ENCODE peak calls at places on chromosome 13, in seven cellular contexts. One of them, this sample, is unnamed.

GRCh38 chr13:98575876-98576214 is 1.1 kb downstream of the STK24 start:
- DNase-seq in ascending aorta: no peak
- DNase-seq in cardiac fibroblast: no peak
- DNase-seq in fibroblast of mammary gland: no peak
- DNase-seq in tibial artery: no peak
- DNase-seq in left ventricle myocardium inferior: no peak
- DNase-seq in HCT116: no peak
- DNase-seq in this sample: no peak

GRCh38 chr13:76934671-76935070 is 13.6 kb upstream of the ACOD1 start:
- DNase-seq in left ventricle myocardium inferior: no peak
- DNase-seq in cardiac fibroblast: no peak
- DNase-seq in tibial artery: no peak
- DNase-seq in ascending aorta: no peak
- DNase-seq in fibroblast of mammary gland: no peak
- DNase-seq in HCT116: no peak
- DNase-seq in this sample: no peak

GRCh38 chr13:43159007-43159406 is 135.6 kb downstream of the DNAJC15 start:
- DNase-seq in tibial artery: no peak
- DNase-seq in ascending aorta: no peak
- DNase-seq in left ventricle myocardium inferior: no peak
- DNase-seq in cardiac fibroblast: peak
- DNase-seq in fibroblast of mammary gland: peak
- DNase-seq in HCT116: no peak
- DNase-seq in this sample: no peak

GRCh38 chr13:44934724-44935123 is 54.5 kb downstream of the NUFIP1 start:
- DNase-seq in cardiac fibroblast: peak
- DNase-seq in left ventricle myocardium inferior: no peak
- DNase-seq in tibial artery: no peak
- DNase-seq in fibroblast of mammary gland: peak
- DNase-seq in HCT116: no peak
- DNase-seq in ascending aorta: no peak
- DNase-seq in this sample: peak

GRCh38 chr13:48944221-48944620 is 31.5 kb upstream of the FNDC3A start:
- DNase-seq in HCT116: no peak
- DNase-seq in ascending aorta: no peak
- DNase-seq in tibial artery: no peak
- DNase-seq in left ventricle myocardium inferior: no peak
- DNase-seq in fibroblast of mammary gland: peak
- DNase-seq in cardiac fibroblast: peak
- DNase-seq in this sample: no peak

GRCh38 chr13:40540707-40541044 is 125.8 kb downstream of the FOXO1 start:
- DNase-seq in left ventricle myocardium inferior: no peak
- DNase-seq in ascending aorta: no peak
- DNase-seq in cardiac fibroblast: no peak
- DNase-seq in fibroblast of mammary gland: no peak
- DNase-seq in HCT116: no peak
- DNase-seq in tibial artery: no peak
- DNase-seq in this sample: no peak

GRCh38 chr13:98916403-98916802 is 61.5 kb downstream of the DOCK9 start:
- DNase-seq in ascending aorta: no peak
- DNase-seq in HCT116: no peak
- DNase-seq in cardiac fibroblast: no peak
- DNase-seq in left ventricle myocardium inferior: no peak
- DNase-seq in tibial artery: no peak
- DNase-seq in fibroblast of mammary gland: no peak
- DNase-seq in this sample: no peak

GRCh38 chr13:98206946-98207345 is 29.9 kb upstream of the RNF113B start:
- DNase-seq in ascending aorta: no peak
- DNase-seq in fibroblast of mammary gland: peak
- DNase-seq in HCT116: no peak
- DNase-seq in cardiac fibroblast: peak
- DNase-seq in tibial artery: no peak
- DNase-seq in left ventricle myocardium inferior: no peak
- DNase-seq in this sample: no peak

GRCh38 chr13:99367663-99368448 is 60.7 kb upstream of the GPR183 start:
- DNase-seq in cardiac fibroblast: no peak
- DNase-seq in ascending aorta: no peak
- DNase-seq in left ventricle myocardium inferior: no peak
- DNase-seq in HCT116: no peak
- DNase-seq in fibroblast of mammary gland: no peak
- DNase-seq in tibial artery: no peak
- DNase-seq in this sample: no peak

GRCh38 chr13:41137951-41138350 is 5.3 kb upstream of the KBTBD6 start:
- DNase-seq in ascending aorta: no peak
- DNase-seq in fibroblast of mammary gland: peak
- DNase-seq in left ventricle myocardium inferior: no peak
- DNase-seq in cardiac fibroblast: peak
- DNase-seq in tibial artery: no peak
- DNase-seq in HCT116: no peak
- DNase-seq in this sample: peak

GRCh38 chr13:25489238-25489637 is 117.5 kb downstream of the ATP8A2 start:
- DNase-seq in ascending aorta: no peak
- DNase-seq in HCT116: no peak
- DNase-seq in fibroblast of mammary gland: no peak
- DNase-seq in cardiac fibroblast: no peak
- DNase-seq in tibial artery: no peak
- DNase-seq in left ventricle myocardium inferior: no peak
- DNase-seq in this sample: no peak

GRCh38 chr13:109427148-109427547 is 359.2 kb downstream of the IRS2 start:
- DNase-seq in tibial artery: no peak
- DNase-seq in cardiac fibroblast: no peak
- DNase-seq in ascending aorta: no peak
- DNase-seq in HCT116: no peak
- DNase-seq in fibroblast of mammary gland: peak
- DNase-seq in left ventricle myocardium inferior: no peak
- DNase-seq in this sample: no peak

GRCh38 chr13:108961542-108962125 is 332.2 kb downstream of the MYO16 start:
- DNase-seq in fibroblast of mammary gland: peak
- DNase-seq in cardiac fibroblast: peak
- DNase-seq in left ventricle myocardium inferior: no peak
- DNase-seq in ascending aorta: no peak
- DNase-seq in HCT116: peak
- DNase-seq in tibial artery: no peak
- DNase-seq in this sample: peak

GRCh38 chr13:108917581-108917980 is 288.2 kb downstream of the MYO16 start:
- DNase-seq in fibroblast of mammary gland: peak
- DNase-seq in left ventricle myocardium inferior: no peak
- DNase-seq in ascending aorta: no peak
- DNase-seq in HCT116: no peak
- DNase-seq in cardiac fibroblast: peak
- DNase-seq in tibial artery: no peak
- DNase-seq in this sample: peak

GRCh38 chr13:60267498-60268202 is 103.9 kb upstream of the DIAPH3 start:
- DNase-seq in tibial artery: no peak
- DNase-seq in cardiac fibroblast: peak
- DNase-seq in ascending aorta: no peak
- DNase-seq in fibroblast of mammary gland: no peak
- DNase-seq in left ventricle myocardium inferior: no peak
- DNase-seq in HCT116: no peak
- DNase-seq in this sample: no peak

GRCh38 chr13:26964278-26965057 is 203.9 kb upstream of the GPR12 start:
- DNase-seq in left ventricle myocardium inferior: no peak
- DNase-seq in tibial artery: no peak
- DNase-seq in cardiac fibroblast: peak
- DNase-seq in fibroblast of mammary gland: no peak
- DNase-seq in HCT116: no peak
- DNase-seq in ascending aorta: no peak
- DNase-seq in this sample: no peak

GRCh38 chr13:42333613-42334328 is 61.8 kb downstream of the AKAP11 start:
- DNase-seq in ascending aorta: no peak
- DNase-seq in cardiac fibroblast: peak
- DNase-seq in fibroblast of mammary gland: peak
- DNase-seq in HCT116: no peak
- DNase-seq in left ventricle myocardium inferior: no peak
- DNase-seq in tibial artery: no peak
- DNase-seq in this sample: peak

GRCh38 chr13:31468114-31468902 is 268.5 kb downstream of the B3GLCT start:
- DNase-seq in cardiac fibroblast: no peak
- DNase-seq in tibial artery: no peak
- DNase-seq in fibroblast of mammary gland: no peak
- DNase-seq in left ventricle myocardium inferior: no peak
- DNase-seq in HCT116: no peak
- DNase-seq in ascending aorta: no peak
- DNase-seq in this sample: no peak

GRCh38 chr13:99313473-99313872 is 6.3 kb upstream of the GPR183 start:
- DNase-seq in fibroblast of mammary gland: no peak
- DNase-seq in tibial artery: no peak
- DNase-seq in ascending aorta: no peak
- DNase-seq in cardiac fibroblast: no peak
- DNase-seq in HCT116: no peak
- DNase-seq in left ventricle myocardium inferior: no peak
- DNase-seq in this sample: no peak

GRCh38 chr13:41639955-41640780 is 182.8 kb downstream of the RGCC start:
- DNase-seq in left ventricle myocardium inferior: no peak
- DNase-seq in fibroblast of mammary gland: peak
- DNase-seq in cardiac fibroblast: peak
- DNase-seq in tibial artery: no peak
- DNase-seq in HCT116: no peak
- DNase-seq in ascending aorta: no peak
- DNase-seq in this sample: no peak

GRCh38 chr13:43830481-43830873 is 43.7 kb upstream of the ENOX1 start:
- DNase-seq in fibroblast of mammary gland: peak
- DNase-seq in cardiac fibroblast: peak
- DNase-seq in left ventricle myocardium inferior: no peak
- DNase-seq in HCT116: no peak
- DNase-seq in tibial artery: no peak
- DNase-seq in ascending aorta: no peak
- DNase-seq in this sample: peak

GRCh38 chr13:94556646-94557045 is 39.3 kb downstream of the TGDS start:
- DNase-seq in left ventricle myocardium inferior: no peak
- DNase-seq in HCT116: no peak
- DNase-seq in cardiac fibroblast: no peak
- DNase-seq in fibroblast of mammary gland: no peak
- DNase-seq in tibial artery: no peak
- DNase-seq in ascending aorta: no peak
- DNase-seq in this sample: no peak

GRCh38 chr13:113207890-113208423 is 512 bp downstream of the PCID2 start:
- DNase-seq in tibial artery: peak
- DNase-seq in fibroblast of mammary gland: peak
- DNase-seq in cardiac fibroblast: peak
- DNase-seq in left ventricle myocardium inferior: peak
- DNase-seq in HCT116: no peak
- DNase-seq in ascending aorta: no peak
- DNase-seq in this sample: peak
- TF ChIP-seq CTCF in tibial artery: no peak
- TF ChIP-seq CTCF in fibroblast of mammary gland: no peak
- TF ChIP-seq CTCF in cardiac fibroblast: no peak
- TF ChIP-seq CTCF in left ventricle myocardium inferior: no peak
- TF ChIP-seq CTCF in HCT116: no peak
- TF ChIP-seq CTCF in ascending aorta: no peak
- TF ChIP-seq CTCF in this sample: no peak

DNA sequence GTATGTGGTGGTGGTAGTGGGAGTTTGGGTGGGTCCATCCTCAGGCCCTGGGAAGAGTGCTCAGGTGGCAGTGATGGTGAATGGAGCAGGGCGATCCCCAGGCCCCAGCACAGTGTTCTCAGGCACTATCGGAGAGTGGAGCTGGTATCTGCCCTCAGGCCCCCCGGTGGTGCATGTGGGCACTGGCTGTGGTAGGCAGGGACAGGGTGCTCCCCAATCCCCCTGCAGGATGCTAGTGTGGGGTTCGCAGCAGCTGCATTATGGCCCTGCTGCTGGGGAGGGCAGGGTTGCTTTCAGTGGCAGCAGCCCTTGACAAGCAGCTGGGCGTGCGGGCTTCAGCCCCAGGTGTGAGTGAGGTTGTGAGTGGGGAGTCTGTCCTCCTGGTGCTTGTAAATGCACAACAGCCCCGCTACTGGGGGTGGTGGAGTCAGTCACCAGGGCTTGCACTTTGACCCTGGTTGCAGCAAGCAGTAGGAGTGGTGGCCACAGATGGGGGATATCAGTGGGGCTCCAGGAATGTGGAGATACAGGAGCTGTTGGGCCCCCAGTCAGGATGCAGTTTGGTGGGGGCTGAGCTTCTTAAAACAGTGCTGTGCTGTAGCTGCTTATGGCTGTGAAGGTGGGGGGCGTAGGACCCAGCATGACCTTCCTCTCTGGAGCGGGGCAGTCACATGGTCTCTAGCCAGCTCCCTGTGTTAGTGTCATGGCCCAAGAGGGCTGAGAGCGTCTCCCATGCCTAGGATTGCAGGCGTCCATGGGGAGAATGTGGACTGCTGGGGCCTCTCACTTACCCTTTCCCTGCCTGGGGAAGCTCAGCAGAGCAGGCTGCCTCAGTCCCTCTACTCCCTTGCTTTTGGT is 38.7 kb upstream of the ARHGEF7 start:
- DNase-seq in cardiac fibroblast: no peak
- DNase-seq in left ventricle myocardium inferior: no peak
- DNase-seq in tibial artery: no peak
- DNase-seq in ascending aorta: no peak
- DNase-seq in HCT116: no peak
- DNase-seq in fibroblast of mammary gland: no peak
- DNase-seq in this sample: no peak
- TF ChIP-seq CTCF in cardiac fibroblast: no peak
- TF ChIP-seq CTCF in left ventricle myocardium inferior: no peak
- TF ChIP-seq CTCF in tibial artery: no peak
- TF ChIP-seq CTCF in ascending aorta: no peak
- TF ChIP-seq CTCF in HCT116: peak
- TF ChIP-seq CTCF in fibroblast of mammary gland: no peak
- TF ChIP-seq CTCF in this sample: no peak

GRCh38 chr13:106520205-106521004 is 15.1 kb downstream of the EFNB2 start:
- DNase-seq in left ventricle myocardium inferior: no peak
- DNase-seq in HCT116: no peak
- DNase-seq in cardiac fibroblast: peak
- DNase-seq in fibroblast of mammary gland: peak
- DNase-seq in ascending aorta: no peak
- DNase-seq in tibial artery: no peak
- DNase-seq in this sample: peak
- TF ChIP-seq CTCF in left ventricle myocardium inferior: peak
- TF ChIP-seq CTCF in HCT116: no peak
- TF ChIP-seq CTCF in cardiac fibroblast: peak
- TF ChIP-seq CTCF in fibroblast of mammary gland: peak
- TF ChIP-seq CTCF in ascending aorta: peak
- TF ChIP-seq CTCF in tibial artery: peak
- TF ChIP-seq CTCF in this sample: peak

GRCh38 chr13:21336609-21337008 is 122.5 kb downstream of the ZDHHC20 start:
- DNase-seq in HCT116: no peak
- DNase-seq in fibroblast of mammary gland: no peak
- DNase-seq in tibial artery: no peak
- DNase-seq in left ventricle myocardium inferior: no peak
- DNase-seq in ascending aorta: no peak
- DNase-seq in cardiac fibroblast: no peak
- DNase-seq in this sample: no peak

GRCh38 chr13:21341637-21342422 is 117.3 kb downstream of the ZDHHC20 start:
- DNase-seq in cardiac fibroblast: no peak
- DNase-seq in tibial artery: no peak
- DNase-seq in fibroblast of mammary gland: no peak
- DNase-seq in ascending aorta: no peak
- DNase-seq in left ventricle myocardium inferior: no peak
- DNase-seq in HCT116: no peak
- DNase-seq in this sample: no peak

GRCh38 chr13:21342699-21343442 is 116.2 kb downstream of the ZDHHC20 start:
- DNase-seq in ascending aorta: no peak
- DNase-seq in fibroblast of mammary gland: no peak
- DNase-seq in cardiac fibroblast: no peak
- DNase-seq in tibial artery: no peak
- DNase-seq in left ventricle myocardium inferior: no peak
- DNase-seq in HCT116: no peak
- DNase-seq in this sample: no peak

GRCh38 chr13:21338651-21339278 is 120.3 kb downstream of the ZDHHC20 start:
- DNase-seq in HCT116: no peak
- DNase-seq in ascending aorta: no peak
- DNase-seq in cardiac fibroblast: no peak
- DNase-seq in fibroblast of mammary gland: no peak
- DNase-seq in tibial artery: no peak
- DNase-seq in left ventricle myocardium inferior: no peak
- DNase-seq in this sample: peak

GRCh38 chr13:21338156-21338555 is 120.9 kb downstream of the ZDHHC20 start:
- DNase-seq in HCT116: no peak
- DNase-seq in cardiac fibroblast: no peak
- DNase-seq in ascending aorta: no peak
- DNase-seq in fibroblast of mammary gland: no peak
- DNase-seq in tibial artery: no peak
- DNase-seq in left ventricle myocardium inferior: no peak
- DNase-seq in this sample: peak
- TF ChIP-seq CTCF in HCT116: peak
- TF ChIP-seq CTCF in cardiac fibroblast: no peak
- TF ChIP-seq CTCF in ascending aorta: no peak
- TF ChIP-seq CTCF in fibroblast of mammary gland: no peak
- TF ChIP-seq CTCF in tibial artery: no peak
- TF ChIP-seq CTCF in left ventricle myocardium inferior: no peak
- TF ChIP-seq CTCF in this sample: no peak

This sample was measured in PC-3.